ENCODE peak calls at places on chromosomes 11 and 22, in eight cellular contexts. U is SK-N-DZ; G is endothelial cell; Y is head of caudate nucleus; M is upper lobe of right lung; S is cardiac septum; P is progenitor cell of endocrine pancreas; F is stimulated activated CD4-positive, alpha-beta T cell treated with anti-CD3 and anti-CD28 coated beads, Interleukin-4, amount 100 ng/mL, for 1 hour. Z is an unnamed sample.

GRCh38 chr11:78782725-78783124 is 208.1 kb upstream of the NARS2 start:
- DNase-seq in U (peak; percentile 61), G (no peak), Y (no peak), M (no peak), S (no peak), P (no peak), F (no peak), Z (no peak)

GRCh38 chr11:77705195-77705876 is 67.7 kb upstream of the CLNS1A start:
- DNase-seq in U (no peak), G (no peak), Y (no peak), M (no peak), S (no peak), P (no peak), F (no peak), Z (no peak)

GRCh38 chr11:101348786-101349185 is 219.2 kb upstream of the PGR start:
- DNase-seq in U (no peak), G (no peak), Y (no peak), M (no peak), S (no peak), P (no peak), F (no peak), Z (no peak)

GRCh38 chr11:79044211-79044610 is 396.6 kb downstream of the TENM4 start:
- DNase-seq in U (no peak), G (no peak), Y (no peak), M (no peak), S (no peak), P (no peak), F (no peak), Z (no peak)

GRCh38 chr22:19691007-19691720 is 23.1 kb upstream of the SEPTIN5 start:
- DNase-seq in U (no peak), G (no peak), Y (no peak), M (peak; percentile 3), S (no peak), P (no peak), F (no peak), Z (no peak)

GRCh38 chr11:132028380-132029240 is 658.2 kb downstream of the NTM start:
- DNase-seq in U (no peak), G (peak; percentile 45), Y (no peak), M (no peak), S (no peak), P (no peak), F (no peak), Z (no peak)

GRCh38 chr22:37509026-37509886 is 10.0 kb downstream of the CARD10 start:
- DNase-seq in U (peak; percentile 39), G (no peak), Y (no peak), M (peak; percentile 63), S (no peak), P (no peak), F (no peak), Z (no peak)

GRCh38 chr11:45900916-45901617 is 6.0 kb downstream of the FREY1 start:
- DNase-seq in U (no peak), G (no peak), Y (peak; percentile 73), M (no peak), S (no peak), P (no peak), F (no peak), Z (no peak)

GRCh38 chr11:78127408-78127807 is 12.0 kb downstream of the ALG8 start:
- DNase-seq in U (no peak), G (no peak), Y (no peak), M (no peak), S (no peak), P (no peak), F (no peak), Z (no peak)